ENCODE peak calls at places on chromosomes 16 and 17, in seven cellular contexts. One of them, this sample, is unnamed.
A peak's percentile ranks its signal among the peaks of the same experiment; 100 is the strongest.

GRCh38 chr17:78390241-78391050 is 12.0 kb downstream of the PGS1 start:
- DNase-seq in tibial nerve: no peak
- DNase-seq in endodermal cell: peak; percentile 90
- DNase-seq in tibial artery: no peak
- DNase-seq in body of pancreas: no peak
- DNase-seq in spleen: no peak
- DNase-seq in keratinocyte: no peak
- DNase-seq in this sample: peak; percentile 95

GRCh38 chr16:24036614-24037013 is 200.8 kb downstream of the PRKCB start:
- DNase-seq in tibial nerve: no peak
- DNase-seq in endodermal cell: peak; percentile 79
- DNase-seq in tibial artery: no peak
- DNase-seq in body of pancreas: peak; percentile 32
- DNase-seq in spleen: no peak
- DNase-seq in keratinocyte: no peak
- DNase-seq in this sample: no peak

GRCh38 chr17:21186399-21187187 is 27.4 kb downstream of the TMEM11 start:
- DNase-seq in tibial nerve: no peak
- DNase-seq in endodermal cell: no peak
- DNase-seq in tibial artery: no peak
- DNase-seq in body of pancreas: no peak
- DNase-seq in spleen: no peak
- DNase-seq in keratinocyte: no peak
- DNase-seq in this sample: no peak

GRCh38 chr17:48022906-48023305 is 14.7 kb downstream of the COPZ2 start:
- DNase-seq in tibial nerve: no peak
- DNase-seq in endodermal cell: no peak
- DNase-seq in tibial artery: no peak
- DNase-seq in body of pancreas: no peak
- DNase-seq in spleen: no peak
- DNase-seq in keratinocyte: no peak
- DNase-seq in this sample: no peak

GRCh38 chr16:57918994-57919393 is 51.9 kb downstream of the CNGB1 start:
- DNase-seq in tibial nerve: no peak
- DNase-seq in endodermal cell: no peak
- DNase-seq in tibial artery: no peak
- DNase-seq in body of pancreas: no peak
- DNase-seq in spleen: no peak
- DNase-seq in keratinocyte: no peak
- DNase-seq in this sample: no peak

GRCh38 chr16:2054543-2055245 is 6.9 kb downstream of the TSC2 start:
- DNase-seq in tibial nerve: no peak
- DNase-seq in endodermal cell: no peak
- DNase-seq in tibial artery: no peak
- DNase-seq in body of pancreas: peak; percentile 85
- DNase-seq in spleen: no peak
- DNase-seq in keratinocyte: no peak
- DNase-seq in this sample: no peak

GRCh38 chr17:56939869-56940484 is 20.9 kb downstream of the COIL start:
- DNase-seq in tibial nerve: no peak
- DNase-seq in endodermal cell: peak; percentile 67
- DNase-seq in tibial artery: no peak
- DNase-seq in body of pancreas: no peak
- DNase-seq in spleen: no peak
- DNase-seq in keratinocyte: no peak
- DNase-seq in this sample: peak; percentile 12

GRCh38 chr16:47578573-47578972 is 117.4 kb downstream of the PHKB start:
- DNase-seq in tibial nerve: no peak
- DNase-seq in endodermal cell: no peak
- DNase-seq in tibial artery: no peak
- DNase-seq in body of pancreas: no peak
- DNase-seq in spleen: no peak
- DNase-seq in keratinocyte: no peak
- DNase-seq in this sample: no peak

GRCh38 chr16:49542391-49542891 is 168.8 kb downstream of the C16orf78 start:
- DNase-seq in tibial nerve: no peak
- DNase-seq in endodermal cell: no peak
- DNase-seq in tibial artery: no peak
- DNase-seq in body of pancreas: no peak
- DNase-seq in spleen: peak; percentile 56
- DNase-seq in keratinocyte: no peak
- DNase-seq in this sample: no peak

GRCh38 chr17:3821101-3821500 is 20.1 kb upstream of the ITGAE start:
- DNase-seq in tibial nerve: no peak
- DNase-seq in endodermal cell: no peak
- DNase-seq in tibial artery: no peak
- DNase-seq in body of pancreas: no peak
- DNase-seq in spleen: no peak
- DNase-seq in keratinocyte: no peak
- DNase-seq in this sample: no peak

GRCh38 chr17:32998893-32999240 is 7.2 kb downstream of the SPACA3 start:
- DNase-seq in tibial nerve: no peak
- DNase-seq in endodermal cell: no peak
- DNase-seq in tibial artery: no peak
- DNase-seq in body of pancreas: no peak
- DNase-seq in spleen: no peak
- DNase-seq in keratinocyte: no peak
- DNase-seq in this sample: peak; percentile 23

GRCh38 chr17:6575596-6575988 is 19.2 kb upstream of the PITPNM3 start:
- DNase-seq in tibial nerve: no peak
- DNase-seq in endodermal cell: no peak
- DNase-seq in tibial artery: no peak
- DNase-seq in body of pancreas: no peak
- DNase-seq in spleen: no peak
- DNase-seq in keratinocyte: no peak
- DNase-seq in this sample: no peak

GRCh38 chr16:69566437-69567030 is 768 bp downstream of the NFAT5 start:
- DNase-seq in tibial nerve: peak; percentile 22
- DNase-seq in endodermal cell: peak; percentile 78
- DNase-seq in tibial artery: peak; percentile 74
- DNase-seq in body of pancreas: peak; percentile 57
- DNase-seq in spleen: peak; percentile 90
- DNase-seq in keratinocyte: no peak
- DNase-seq in this sample: no peak

GRCh38 chr16:31086629-31086906 is 2.2 kb downstream of the PRSS53 start:
- DNase-seq in tibial nerve: no peak
- DNase-seq in endodermal cell: no peak
- DNase-seq in tibial artery: no peak
- DNase-seq in body of pancreas: no peak
- DNase-seq in spleen: peak; percentile 65
- DNase-seq in keratinocyte: no peak
- DNase-seq in this sample: no peak

GRCh38 chr17:80520810-80521209 is 23.8 kb upstream of the RPTOR start:
- DNase-seq in tibial nerve: no peak
- DNase-seq in endodermal cell: no peak
- DNase-seq in tibial artery: no peak
- DNase-seq in body of pancreas: no peak
- DNase-seq in spleen: no peak
- DNase-seq in keratinocyte: no peak
- DNase-seq in this sample: no peak

GRCh38 chr16:78976212-78976611 is 624.3 kb downstream of the MAF start:
- DNase-seq in tibial nerve: no peak
- DNase-seq in endodermal cell: no peak
- DNase-seq in tibial artery: no peak
- DNase-seq in body of pancreas: no peak
- DNase-seq in spleen: no peak
- DNase-seq in keratinocyte: no peak
- DNase-seq in this sample: no peak

GRCh38 chr16:27853651-27854050 is 209.9 kb downstream of the GSG1L start:
- DNase-seq in tibial nerve: no peak
- DNase-seq in endodermal cell: peak; percentile 30
- DNase-seq in tibial artery: no peak
- DNase-seq in body of pancreas: no peak
- DNase-seq in spleen: no peak
- DNase-seq in keratinocyte: no peak
- DNase-seq in this sample: no peak

GRCh38 chr17:11899494-11899893 is 97.8 kb downstream of the ZNF18 start:
- DNase-seq in tibial nerve: no peak
- DNase-seq in endodermal cell: peak; percentile 47
- DNase-seq in tibial artery: no peak
- DNase-seq in body of pancreas: no peak
- DNase-seq in spleen: no peak
- DNase-seq in keratinocyte: no peak
- DNase-seq in this sample: no peak

GRCh38 chr17:66255112-66255511 is 25.9 kb upstream of the APOH start:
- DNase-seq in tibial nerve: no peak
- DNase-seq in endodermal cell: no peak
- DNase-seq in tibial artery: no peak
- DNase-seq in body of pancreas: peak; percentile 61
- DNase-seq in spleen: no peak
- DNase-seq in keratinocyte: no peak
- DNase-seq in this sample: peak; percentile 49

GRCh38 chr17:1643293-1643998 is 2.1 kb downstream of the SCARF1 start:
- DNase-seq in tibial nerve: no peak
- DNase-seq in endodermal cell: peak; percentile 98
- DNase-seq in tibial artery: no peak
- DNase-seq in body of pancreas: peak; percentile 93
- DNase-seq in spleen: peak; percentile 92
- DNase-seq in keratinocyte: no peak
- DNase-seq in this sample: no peak

GRCh38 chr17:67862614-67863217 is 37.4 kb downstream of the BPTF start:
- DNase-seq in tibial nerve: no peak
- DNase-seq in endodermal cell: no peak
- DNase-seq in tibial artery: no peak
- DNase-seq in body of pancreas: no peak
- DNase-seq in spleen: no peak
- DNase-seq in keratinocyte: no peak
- DNase-seq in this sample: no peak

GRCh38 chr17:69055334-69055733 is 5.4 kb downstream of the ABCA9 start:
- DNase-seq in tibial nerve: no peak
- DNase-seq in endodermal cell: no peak
- DNase-seq in tibial artery: no peak
- DNase-seq in body of pancreas: no peak
- DNase-seq in spleen: no peak
- DNase-seq in keratinocyte: no peak
- DNase-seq in this sample: no peak

GRCh38 chr16:10180771-10181163 is 1.5 kb downstream of the GRIN2A start:
- DNase-seq in tibial nerve: no peak
- DNase-seq in endodermal cell: peak; percentile 95
- DNase-seq in tibial artery: no peak
- DNase-seq in body of pancreas: peak; percentile 29
- DNase-seq in spleen: peak; percentile 71
- DNase-seq in keratinocyte: no peak
- DNase-seq in this sample: no peak
- H3K4me3 ChIP-seq in tibial nerve: no peak overlapping the region
- H3K4me3 ChIP-seq in endodermal cell: peak overlapping the region; percentile 80
- H3K4me3 ChIP-seq in tibial artery: peak overlapping the region; percentile 42
- H3K4me3 ChIP-seq in body of pancreas: no peak overlapping the region
- H3K4me3 ChIP-seq in spleen: no peak overlapping the region
- H3K4me3 ChIP-seq in keratinocyte: no peak overlapping the region
- H3K4me3 ChIP-seq in this sample: no peak overlapping the region

GRCh38 chr16:5903797-5904196 is 806.2 kb upstream of the EEF2KMT start:
- DNase-seq in tibial nerve: no peak
- DNase-seq in endodermal cell: no peak
- DNase-seq in tibial artery: no peak
- DNase-seq in body of pancreas: no peak
- DNase-seq in spleen: no peak
- DNase-seq in keratinocyte: no peak
- DNase-seq in this sample: no peak
- H3K27me3 ChIP-seq in tibial nerve: no peaks in the 10 kb centered on the region
- H3K27me3 ChIP-seq in endodermal cell: no peaks in the 10 kb centered on the region
- H3K27me3 ChIP-seq in tibial artery: no peaks in the 10 kb centered on the region
- H3K27me3 ChIP-seq in body of pancreas: no peaks in the 10 kb centered on the region
- H3K27me3 ChIP-seq in spleen: no peaks in the 10 kb centered on the region
- H3K27me3 ChIP-seq in keratinocyte: no peaks in the 10 kb centered on the region
- H3K27me3 ChIP-seq in this sample: no peaks in the 10 kb centered on the region

GRCh38 chr16:5022521-5022920 is 11.2 kb downstream of the NAGPA start:
- DNase-seq in tibial nerve: no peak
- DNase-seq in endodermal cell: no peak
- DNase-seq in tibial artery: no peak
- DNase-seq in body of pancreas: no peak
- DNase-seq in spleen: no peak
- DNase-seq in keratinocyte: no peak
- DNase-seq in this sample: no peak

GRCh38 chr16:5025171-5025632 is 8.5 kb downstream of the NAGPA start:
- DNase-seq in tibial nerve: no peak
- DNase-seq in endodermal cell: peak; percentile 93
- DNase-seq in tibial artery: no peak
- DNase-seq in body of pancreas: no peak
- DNase-seq in spleen: no peak
- DNase-seq in keratinocyte: no peak
- DNase-seq in this sample: no peak

GRCh38 chr16:5026664-5027063 is 7.1 kb downstream of the NAGPA start:
- DNase-seq in tibial nerve: no peak
- DNase-seq in endodermal cell: no peak
- DNase-seq in tibial artery: no peak
- DNase-seq in body of pancreas: no peak
- DNase-seq in spleen: no peak
- DNase-seq in keratinocyte: no peak
- DNase-seq in this sample: no peak

GRCh38 chr16:5027086-5027485 is 6.6 kb downstream of the NAGPA start:
- DNase-seq in tibial nerve: no peak
- DNase-seq in endodermal cell: no peak
- DNase-seq in tibial artery: no peak
- DNase-seq in body of pancreas: no peak
- DNase-seq in spleen: no peak
- DNase-seq in keratinocyte: no peak
- DNase-seq in this sample: no peak

DNA sequence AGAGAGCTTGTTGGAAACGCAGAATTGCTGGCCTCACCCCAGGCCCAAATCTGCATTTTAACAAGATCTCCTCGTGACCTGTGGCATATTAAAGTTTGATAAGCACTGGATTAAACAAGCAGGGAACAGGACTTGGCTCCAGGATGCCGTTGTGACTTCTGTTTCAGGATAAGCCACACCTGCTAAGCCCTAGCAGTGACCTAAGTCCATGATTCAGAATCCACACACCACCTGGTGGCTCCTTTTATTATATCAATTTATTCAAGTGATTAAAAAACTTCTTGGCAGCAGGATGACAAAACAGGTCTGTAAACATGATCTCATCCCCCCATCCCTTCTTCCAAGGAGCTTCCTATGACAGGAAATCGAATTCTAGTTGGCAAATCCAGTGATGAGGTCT is 9.1 kb downstream of the NAGPA start:
- DNase-seq in tibial nerve: no peak
- DNase-seq in endodermal cell: no peak
- DNase-seq in tibial artery: no peak
- DNase-seq in body of pancreas: peak; percentile 74
- DNase-seq in spleen: no peak
- DNase-seq in keratinocyte: no peak
- DNase-seq in this sample: no peak
- TF ChIP-seq CTCF in tibial nerve: peak; percentile 4
- TF ChIP-seq CTCF in endodermal cell: no peak
- TF ChIP-seq CTCF in tibial artery: no peak
- TF ChIP-seq CTCF in body of pancreas: no peak
- TF ChIP-seq CTCF in spleen: no peak
- TF ChIP-seq CTCF in keratinocyte: peak; percentile 39
- TF ChIP-seq CTCF in this sample: no peak

DNA sequence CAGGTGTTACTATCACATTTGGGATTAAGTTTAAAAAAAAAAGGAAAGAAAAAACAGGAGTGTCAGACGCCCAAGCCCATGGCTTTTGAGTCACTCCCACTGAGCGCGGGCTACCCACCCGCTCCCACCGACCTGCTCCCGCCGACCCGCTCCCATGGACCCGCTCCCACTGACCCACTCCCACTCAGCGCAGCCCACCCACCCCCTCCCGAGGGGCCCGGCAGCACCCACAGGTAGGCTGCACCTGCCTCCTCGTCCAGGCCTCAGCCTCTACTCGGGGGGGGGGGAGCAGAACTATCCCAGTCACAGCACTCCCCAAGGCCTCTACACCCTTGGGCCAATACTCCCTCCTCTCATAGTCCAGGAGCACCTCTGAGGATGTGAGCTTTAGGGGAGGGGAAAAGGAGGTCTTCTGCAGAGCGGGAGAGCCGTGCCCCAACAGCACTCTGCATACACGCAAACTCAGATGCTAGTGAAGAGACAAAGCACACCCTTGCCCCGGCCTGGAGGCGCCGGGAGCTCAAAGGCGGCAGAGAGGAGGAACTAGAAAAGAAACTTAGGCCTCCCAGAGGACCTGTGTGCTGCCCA is 2.9 kb downstream of the CLUH start:
- DNase-seq in tibial nerve: no peak
- DNase-seq in endodermal cell: no peak
- DNase-seq in tibial artery: no peak
- DNase-seq in body of pancreas: no peak
- DNase-seq in spleen: no peak
- DNase-seq in keratinocyte: no peak
- DNase-seq in this sample: no peak
- H3K4me3 ChIP-seq in tibial nerve: no peak overlapping the region
- H3K4me3 ChIP-seq in endodermal cell: no peak overlapping the region
- H3K4me3 ChIP-seq in tibial artery: peak overlapping the region; percentile 33
- H3K4me3 ChIP-seq in body of pancreas: no peak overlapping the region
- H3K4me3 ChIP-seq in spleen: no peak overlapping the region
- H3K4me3 ChIP-seq in keratinocyte: peak overlapping the region; percentile 52
- H3K4me3 ChIP-seq in this sample: no peak overlapping the region

This sample was measured in kidney epithelial cell.